ENCODE peak calls at places on chromosomes 7 and 10, in six cellular contexts. V is AG04450, B is fibroblast of pulmonary artery, E is psoas muscle, P is stomach, N is heart left ventricle. F is an unnamed sample.

GRCh38 chr10:72645263-72645858 is 19.5 kb upstream of the MICU1 start:
- DNase-seq in E (no peak), N (no peak), V (no peak), P (no peak), B (no peak), F (no peak)

GRCh38 chr7:108227360-108227749 is 97.2 kb upstream of the LAMB4 start:
- DNase-seq in N (no peak), E (no peak), B (no peak), P (no peak), V (no peak), F (no peak)

GRCh38 chr10:21092683-21093524 is 195.8 kb upstream of the NEBL start:
- DNase-seq in E (no peak), N (no peak), B (peak), V (no peak), P (no peak), F (peak)

GRCh38 chr10:13882112-13882711 is 295.4 kb downstream of the PRPF18 start:
- DNase-seq in V (peak), E (no peak), P (no peak), N (peak), B (peak), F (peak)

GRCh38 chr10:7151538-7151937 is 259.3 kb downstream of the SFMBT2 start:
- DNase-seq in B (no peak), P (no peak), V (no peak), N (no peak), E (no peak), F (no peak)

GRCh38 chr7:17406756-17407155 is 108.3 kb downstream of the AHR start:
- DNase-seq in P (no peak), N (no peak), B (peak), E (no peak), V (no peak), F (no peak)

GRCh38 chr10:53403688-53404087 is 631.1 kb upstream of the MBL2 start:
- DNase-seq in P (peak), E (peak), V (no peak), N (peak), B (peak), F (peak)

GRCh38 chr7:149866139-149866785 is 7.5 kb upstream of the ATP6V0E2 start:
- DNase-seq in B (no peak), N (no peak), E (no peak), P (no peak), V (no peak), F (no peak)

GRCh38 chr7:44575054-44575453 is 1.3 kb upstream of the DDX56 start:
- DNase-seq in N (no peak), V (no peak), E (no peak), P (no peak), B (no peak), F (no peak)

GRCh38 chr10:12250181-12250580 is 54.2 kb downstream of the CDC123 start:
- DNase-seq in P (no peak), B (no peak), E (no peak), V (no peak), N (no peak), F (no peak)

GRCh38 chr10:12255048-12255447 is 59.1 kb downstream of the CDC123 start:
- DNase-seq in N (no peak), B (no peak), V (no peak), P (no peak), E (no peak), F (no peak)

GRCh38 chr10:12251581-12251980 is 55.6 kb downstream of the CDC123 start:
- DNase-seq in V (no peak), E (no peak), B (no peak), N (no peak), P (no peak), F (no peak)

DNA sequence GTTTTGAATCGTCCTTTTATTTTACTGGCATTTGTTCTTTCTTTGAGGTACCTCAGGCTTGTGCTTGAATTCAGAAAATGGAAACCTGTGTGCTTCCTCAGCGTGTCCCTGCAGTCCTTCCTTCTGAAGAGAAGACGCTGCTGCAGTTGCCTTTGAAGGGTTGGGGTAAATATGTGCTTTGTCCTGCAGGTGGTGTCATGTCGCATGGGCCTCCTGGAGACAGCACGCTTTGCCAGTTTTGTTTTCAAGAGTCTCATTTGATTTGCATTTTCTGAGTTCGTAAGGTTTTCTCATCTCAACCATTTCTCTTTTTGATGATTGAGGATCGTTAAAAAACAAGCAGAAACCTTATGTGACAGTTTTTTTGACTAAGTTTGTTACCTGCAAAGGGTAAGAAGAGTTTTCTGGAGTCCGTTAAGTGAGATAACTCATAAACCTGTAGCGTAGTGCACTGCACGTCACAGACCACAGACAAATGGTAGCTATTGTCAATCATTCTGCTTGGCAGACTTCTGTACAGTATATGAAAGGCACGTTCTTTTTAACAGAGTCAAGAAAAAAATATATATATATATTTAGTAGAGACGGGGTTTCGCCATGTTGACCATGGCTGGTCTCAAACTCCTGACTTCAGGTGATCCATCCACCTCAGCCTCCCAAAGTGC is 57.0 kb downstream of the CDC123 start:
- DNase-seq in P (no peak), B (no peak), V (no peak), N (no peak), E (no peak), F (no peak)
- TF ChIP-seq CTCF in P (no peak), B (peak), V (peak), N (no peak), E (no peak), F (peak)

DNA sequence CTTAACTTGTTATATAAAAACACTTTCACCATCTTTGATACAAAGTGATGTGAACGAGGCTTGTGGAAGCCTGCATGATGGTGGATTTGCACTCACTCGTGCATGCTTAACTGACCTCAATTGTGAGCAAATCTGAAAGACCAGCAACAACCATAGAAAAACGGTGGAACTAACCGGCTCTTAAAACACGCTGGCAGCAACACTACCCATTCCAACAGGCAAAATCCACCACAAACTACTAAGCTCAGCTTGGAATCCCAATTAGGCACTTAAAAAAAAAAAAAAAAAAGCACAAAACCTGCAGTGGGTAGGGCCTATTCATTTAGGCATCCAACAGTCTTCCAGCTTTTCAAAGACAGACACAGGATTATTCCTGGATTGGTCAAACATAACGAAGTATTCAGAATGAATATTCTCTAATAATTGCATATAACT is 1.8 kb downstream of the GDI2 start:
- DNase-seq in V (no peak), N (no peak), B (peak), P (no peak), E (no peak), F (peak)
- H3K4me3 ChIP-seq in V (peak), N (peak), B (peak), P (peak), E (peak), F (peak)

GRCh38 chr7:63112764-63113712 is 885.6 kb upstream of the ZNF722 start:
- DNase-seq in N (no peak), B (no peak), V (no peak), P (no peak), E (no peak), F (no peak)
- TF ChIP-seq CTCF in N (no peak), B (no peak), V (no peak), P (no peak), E (no peak), F (no peak)

GRCh38 chr10:117547301-117548153 is 5.0 kb downstream of the EMX2 start:
- DNase-seq in B (no peak), V (no peak), N (no peak), E (no peak), P (no peak), F (no peak)

GRCh38 chr10:117545141-117546019 is 2.8 kb downstream of the EMX2 start:
- DNase-seq in B (no peak), V (no peak), P (no peak), N (no peak), E (no peak), F (no peak)

GRCh38 chr10:117546630-117547300 is 4.2 kb downstream of the EMX2 start:
- DNase-seq in E (no peak), B (no peak), N (no peak), P (no peak), V (no peak), F (no peak)

GRCh38 chr10:117544729-117545140 is 2.2 kb downstream of the EMX2 start:
- DNase-seq in N (no peak), P (no peak), V (no peak), E (no peak), B (no peak), F (no peak)

GRCh38 chr10:117546020-117546629 is 3.6 kb downstream of the EMX2 start:
- DNase-seq in B (no peak), P (no peak), E (no peak), N (no peak), V (no peak), F (no peak)
- H3K4me3 ChIP-seq in B (no peak), P (peak), E (peak), N (no peak), V (no peak), F (no peak)

GRCh38 chr10:128566376-128566968 is 440.2 kb upstream of the MKI67 start:
- DNase-seq in P (no peak), B (no peak), N (no peak), E (no peak), V (no peak), F (no peak)

GRCh38 chr10:128568979-128569378 is 442.8 kb upstream of the MKI67 start:
- DNase-seq in E (no peak), B (no peak), N (no peak), V (no peak), P (no peak), F (no peak)

GRCh38 chr10:128568491-128568890 is 442.3 kb upstream of the MKI67 start:
- DNase-seq in B (no peak), E (no peak), V (no peak), P (no peak), N (no peak), F (no peak)

GRCh38 chr10:128568041-128568440 is 441.8 kb upstream of the MKI67 start:
- DNase-seq in B (no peak), P (no peak), V (no peak), N (no peak), E (no peak), F (no peak)

GRCh38 chr10:128567561-128567960 is 441.3 kb upstream of the MKI67 start:
- DNase-seq in N (no peak), B (no peak), P (no peak), E (no peak), V (no peak), F (no peak)
- TF ChIP-seq CTCF in N (no peak), B (no peak), P (no peak), E (no peak), V (no peak), F (no peak)

GRCh38 chr10:114683593-114683992 is 25.5 kb upstream of the ABLIM1 start:
- DNase-seq in B (no peak), P (no peak), V (no peak), N (peak), E (no peak), F (no peak)
- H3K4me3 ChIP-seq in B (no peak), P (peak), V (no peak), N (peak), E (peak), F (no peak)

DNA sequence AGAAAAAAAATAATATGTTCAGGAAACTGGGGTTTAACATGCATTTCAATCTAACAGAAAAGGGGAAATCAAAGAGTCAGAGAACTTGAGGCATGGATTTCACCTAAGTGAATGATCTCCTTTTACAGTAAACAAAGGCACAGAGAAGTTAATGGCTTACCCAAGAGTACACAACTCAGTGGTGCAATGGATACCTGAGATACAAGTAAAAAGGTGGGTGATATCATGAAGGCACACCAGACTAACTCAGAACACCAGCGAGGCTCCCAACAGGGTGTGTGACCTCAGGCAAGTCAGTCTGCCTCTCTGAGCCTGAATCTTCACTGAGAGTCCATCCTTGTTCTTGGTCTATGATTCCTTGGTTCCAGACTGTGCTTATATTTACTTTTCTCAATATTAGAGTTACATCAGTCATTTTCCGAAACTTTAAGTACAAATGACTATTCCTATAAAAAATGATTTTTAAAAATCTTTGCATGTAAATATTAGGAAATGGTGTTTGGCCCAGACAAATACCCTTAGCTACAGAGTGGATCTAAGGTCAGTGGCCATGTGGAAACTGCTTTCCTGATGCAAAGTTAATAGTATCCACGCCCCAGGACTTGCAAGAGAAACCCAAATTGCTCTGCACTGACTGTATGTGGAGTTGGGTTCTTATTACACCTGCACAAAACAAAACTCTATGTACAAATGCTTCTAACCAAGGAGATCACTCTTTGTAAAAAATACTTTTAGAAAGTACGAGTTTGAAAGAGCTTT is 282.8 kb upstream of the IMMP2L start:
- DNase-seq in P (no peak), E (no peak), B (no peak), N (no peak), V (no peak), F (no peak)
- TF ChIP-seq CTCF in P (no peak), E (no peak), B (no peak), N (no peak), V (no peak), F (no peak)

GRCh38 chr10:94094540-94094939 is 100.8 kb downstream of the PLCE1 start:
- DNase-seq in V (no peak), B (no peak), P (no peak), E (no peak), N (no peak), F (no peak)

GRCh38 chr10:94088926-94089381 is 95.2 kb downstream of the PLCE1 start:
- DNase-seq in P (no peak), V (peak), E (no peak), B (peak), N (no peak), F (peak)

GRCh38 chr10:94092848-94093247 is 99.1 kb downstream of the PLCE1 start:
- DNase-seq in V (no peak), P (no peak), B (peak), E (no peak), N (no peak), F (no peak)

GRCh38 chr10:94097656-94098055 is 103.9 kb downstream of the PLCE1 start:
- DNase-seq in B (no peak), V (no peak), E (no peak), P (no peak), N (no peak), F (no peak)

GRCh38 chr10:94093286-94093905 is 99.7 kb downstream of the PLCE1 start:
- DNase-seq in V (no peak), B (peak), P (no peak), E (no peak), N (no peak), F (no peak)
- H3K4me3 ChIP-seq in V (no peak), B (no peak), P (no peak), E (no peak), N (no peak), F (no peak)